ENCODE peak calls at places on chromosomes 3 and 15, in eight cellular contexts. B, M, W, R, G, K, Z and P are unnamed samples.

GRCh38 chr3:38640661-38641441 is 8.6 kb downstream of the SCN5A start:
- DNase-seq in B (peak; percentile 17), M (no peak), W (no peak), R (no peak), G (no peak), K (no peak), Z (no peak), P (no peak)

GRCh38 chr3:14428087-14429067 is 26.0 kb downstream of the SLC6A6 start:
- DNase-seq in B (no peak), M (peak; percentile 47), W (no peak), R (no peak), G (no peak), K (no peak), Z (no peak), P (no peak)

GRCh38 chr15:38440353-38441129 is 13.4 kb upstream of the FAM98B start:
- DNase-seq in B (no peak), M (no peak), W (peak; percentile 57), R (peak; percentile 32), G (peak; percentile 52), K (peak; percentile 23), Z (peak; percentile 61), P (peak; percentile 19)

GRCh38 chr3:155778441-155778840 is 27.6 kb downstream of the C3orf33 start:
- DNase-seq in B (no peak), M (no peak), W (no peak), R (peak; percentile 25), G (no peak), K (no peak), Z (no peak), P (no peak)

GRCh38 chr3:23474580-23475357 is 271.6 kb downstream of the UBE2E2 start:
- DNase-seq in B (no peak), M (no peak), W (no peak), R (no peak), G (no peak), K (no peak), Z (no peak), P (no peak)

GRCh38 chr3:167837430-167837829 is 101.9 kb downstream of the SERPINI1 start:
- DNase-seq in B (no peak), M (no peak), W (no peak), R (no peak), G (no peak), K (no peak), Z (peak; percentile 25), P (no peak)

GRCh38 chr15:60392601-60392985 is 5.2 kb downstream of the ANXA2 start:
- DNase-seq in B (no peak), M (no peak), W (peak; percentile 70), R (no peak), G (no peak), K (no peak), Z (peak; percentile 89), P (no peak)

GRCh38 chr3:171875923-171876412 is 32.8 kb downstream of the TMEM212 start:
- DNase-seq in B (no peak), M (no peak), W (no peak), R (no peak), G (no peak), K (no peak), Z (peak; percentile 54), P (no peak)

GRCh38 chr3:62421275-62421674 is 47.9 kb upstream of the FEZF2 start:
- DNase-seq in B (no peak), M (no peak), W (no peak), R (no peak), G (no peak), K (no peak), Z (no peak), P (no peak)

GRCh38 chr15:80530737-80531365 is 126.7 kb downstream of the ARNT2 start:
- DNase-seq in B (no peak), M (no peak), W (no peak), R (no peak), G (no peak), K (no peak), Z (peak; percentile 83), P (no peak)

GRCh38 chr3:38114052-38114874 is 22.7 kb downstream of the ACAA1 start:
- DNase-seq in B (no peak), M (peak; percentile 40), W (no peak), R (no peak), G (peak; percentile 25), K (no peak), Z (no peak), P (no peak)

GRCh38 chr3:48361928-48362327 is 10.1 kb upstream of the FBXW12 start:
- DNase-seq in B (no peak), M (no peak), W (no peak), R (no peak), G (no peak), K (no peak), Z (no peak), P (no peak)

GRCh38 chr3:89227218-89227617 is 119.8 kb downstream of the EPHA3 start:
- DNase-seq in B (no peak), M (no peak), W (peak; percentile 2), R (no peak), G (no peak), K (no peak), Z (peak; percentile 32), P (no peak)

GRCh38 chr15:27835233-27835939 is 263.7 kb downstream of the OCA2 start:
- DNase-seq in B (no peak), M (no peak), W (no peak), R (no peak), G (no peak), K (no peak), Z (no peak), P (no peak)

GRCh38 chr3:16290007-16290826 is 25.2 kb downstream of the OXNAD1 start:
- DNase-seq in B (peak; percentile 47), M (no peak), W (peak; percentile 25), R (peak; percentile 27), G (no peak), K (peak; percentile 43), Z (peak; percentile 64), P (no peak)

GRCh38 chr3:131711114-131711786 is 208.5 kb upstream of the MRPL3 start:
- DNase-seq in B (no peak), M (no peak), W (no peak), R (no peak), G (no peak), K (no peak), Z (no peak), P (no peak)